ENCODE peak calls at places on chromosome X, in five cellular contexts. X, V, Z, I and A are unnamed samples.

GRCh38 chrX:69051901-69052300 is 113.4 kb downstream of the PJA1 start:
- DNase-seq in X (no peak), V (no peak), Z (no peak), I (no peak), A (no peak)

GRCh38 chrX:119249836-119250340 is 13.8 kb downstream of the PGRMC1 start:
- DNase-seq in X (no peak), V (no peak), Z (no peak), I (no peak), A (no peak)

GRCh38 chrX:47583240-47583861 is 1.1 kb downstream of the TIMP1 start:
- DNase-seq in X (no peak), V (no peak), Z (no peak), I (no peak), A (no peak)

GRCh38 chrX:1031521-1032430 is 180.7 kb downstream of the CRLF2 start:
- DNase-seq in X (no peak), V (no peak), Z (no peak), I (no peak), A (no peak)

GRCh38 chrX:134622056-134622812 is 36.0 kb downstream of the PLAC1 start:
- DNase-seq in X (no peak), V (no peak), Z (no peak), I (peak; percentile 34), A (no peak)

GRCh38 chrX:103446665-103447302 is 70.4 kb downstream of the BEX3 start:
- DNase-seq in X (no peak), V (no peak), Z (no peak), I (peak; percentile 30), A (no peak)

GRCh38 chrX:147914609-147915008 is 2.9 kb downstream of the FMR1 start:
- DNase-seq in X (no peak), V (no peak), Z (no peak), I (no peak), A (no peak)

GRCh38 chrX:65686246-65686645 is 18.8 kb downstream of the MSN start:
- DNase-seq in X (no peak), V (no peak), Z (no peak), I (no peak), A (no peak)

GRCh38 chrX:38654302-38654701 is 93.0 kb downstream of the TSPAN7 start:
- DNase-seq in X (no peak), V (no peak), Z (peak; percentile 19), I (no peak), A (no peak)

GRCh38 chrX:3262906-3263305 is 83.5 kb downstream of the MXRA5 start:
- DNase-seq in X (no peak), V (no peak), Z (no peak), I (no peak), A (no peak)

GRCh38 chrX:129932792-129933321 is 26.9 kb downstream of the UTP14A start:
- DNase-seq in X (peak; percentile 54), V (peak; percentile 26), Z (peak; percentile 28), I (peak; percentile 42), A (no peak)

GRCh38 chrX:43703211-43703791 is 47.2 kb downstream of the MAOA start:
- DNase-seq in X (peak; percentile 76), V (no peak), Z (no peak), I (no peak), A (no peak)

GRCh38 chrX:85084770-85085393 is 81.2 kb downstream of the APOOL start:
- DNase-seq in X (peak; percentile 78), V (no peak), Z (peak; percentile 37), I (no peak), A (no peak)

GRCh38 chrX:10755477-10756334 is 135.3 kb upstream of the MID1 start:
- DNase-seq in X (no peak), V (no peak), Z (peak; percentile 15), I (peak; percentile 14), A (no peak)

GRCh38 chrX:12441376-12442128 is 303.3 kb downstream of the FRMPD4 start:
- DNase-seq in X (no peak), V (no peak), Z (peak; percentile 14), I (no peak), A (no peak)

GRCh38 chrX:107716045-107716684 is 59.4 kb downstream of the TSC22D3 start:
- DNase-seq in X (peak; percentile 56), V (peak; percentile 28), Z (no peak), I (no peak), A (no peak)
- TF ChIP-seq POLR2A in X (peak; percentile 44), V (no peak), Z (no peak), I (peak; percentile 10), A (no peak)

GRCh38 chrX:50704987-50705386 is 109.0 kb downstream of the SHROOM4 start:
- DNase-seq in X (no peak), V (no peak), Z (no peak), I (no peak), A (no peak)

GRCh38 chrX:50707955-50708694 is 105.9 kb downstream of the SHROOM4 start:
- DNase-seq in X (no peak), V (no peak), Z (no peak), I (peak; percentile 21), A (no peak)

GRCh38 chrX:50704360-50704759 is 109.6 kb downstream of the SHROOM4 start:
- DNase-seq in X (no peak), V (no peak), Z (no peak), I (no peak), A (no peak)

GRCh38 chrX:50711907-50712306 is 102.1 kb downstream of the SHROOM4 start:
- DNase-seq in X (no peak), V (no peak), Z (no peak), I (no peak), A (no peak)

GRCh38 chrX:50707376-50707775 is 106.6 kb downstream of the SHROOM4 start:
- DNase-seq in X (peak; percentile 48), V (peak; percentile 15), Z (no peak), I (peak; percentile 7), A (no peak)
- H3K4me1 ChIP-seq in X (no peaks in the 10 kb centered on the region), V (no peaks in the 10 kb centered on the region), Z (no peaks in the 10 kb centered on the region), I (no peaks in the 10 kb centered on the region), A (peaks cover 10% of the 10 kb centered on the region)

GRCh38 chrX:149937881-149938426 is 337 bp downstream of the EOLA2 start:
- DNase-seq in X (peak; percentile 52), V (peak; percentile 19), Z (no peak), I (peak; percentile 1), A (no peak)
- TF ChIP-seq POLR2A in X (no peak), V (peak; percentile 67), Z (no peak), I (no peak), A (no peak)

DNA sequence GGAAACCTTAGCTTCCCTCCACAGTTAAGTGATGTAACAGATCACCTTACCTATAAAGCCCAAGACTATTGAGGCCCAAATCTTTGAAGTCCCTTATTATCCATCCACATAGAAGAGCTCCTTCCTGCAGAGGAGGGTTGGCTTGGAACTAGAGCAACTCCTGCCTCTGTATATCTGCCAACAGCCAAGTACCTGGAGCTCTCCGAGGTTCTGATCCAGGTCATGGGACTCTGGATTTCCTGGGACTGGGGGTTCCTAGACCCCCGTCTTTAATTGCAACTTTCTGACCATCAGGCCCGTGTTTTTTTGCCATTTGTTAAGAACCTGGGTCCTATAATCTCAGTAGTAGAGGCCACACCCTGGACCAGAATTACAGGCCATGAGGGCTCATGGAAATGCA is 136.3 kb downstream of the SH3KBP1 start:
- DNase-seq in X (no peak), V (no peak), Z (no peak), I (no peak), A (no peak)
- H3K4me1 ChIP-seq in X (no peaks in the 10 kb centered on the region), V (no peaks in the 10 kb centered on the region), Z (no peaks in the 10 kb centered on the region), I (peaks cover 7% of the 10 kb centered on the region), A (no peaks in the 10 kb centered on the region)